ENCODE peak calls at places on chromosomes 2 and 18, in five cellular contexts. X is Peyer's patch, U is Calu3, E is foreskin keratinocyte, T is A673. Y is an unnamed sample.

GRCh38 chr18:22335644-22336275 is 82.0 kb downstream of the CTAGE1 start:
- DNase-seq in X (peak; percentile 77), U (peak; percentile 51), E (no peak), T (no peak), Y (peak; percentile 30)

GRCh38 chr2:48070415-48070814 is 164.1 kb upstream of the FBXO11 start:
- DNase-seq in X (no peak), U (no peak), E (no peak), T (no peak), Y (no peak)

GRCh38 chr18:23992941-23993280 is 21.6 kb upstream of the TTC39C start:
- DNase-seq in X (no peak), U (no peak), E (no peak), T (no peak), Y (no peak)

GRCh38 chr2:236341721-236342120 is 77.5 kb upstream of the ASB18 start:
- DNase-seq in X (no peak), U (no peak), E (no peak), T (no peak), Y (no peak)

GRCh38 chr2:229445013-229445412 is 173.9 kb upstream of the PID1 start:
- DNase-seq in X (peak; percentile 61), U (peak; percentile 68), E (peak; percentile 87), T (no peak), Y (no peak)

GRCh38 chr2:36587556-36587955 is 10.4 kb downstream of the FEZ2 start:
- DNase-seq in X (no peak), U (no peak), E (no peak), T (no peak), Y (no peak)

GRCh38 chr18:8298186-8298585 is 311.1 kb upstream of the RAB12 start:
- DNase-seq in X (no peak), U (no peak), E (no peak), T (no peak), Y (no peak)

GRCh38 chr2:96816836-96817702 is 1.0 kb downstream of the CNNM3 start:
- DNase-seq in X (no peak), U (peak; percentile 14), E (no peak), T (peak; percentile 29), Y (no peak)

GRCh38 chr2:96924775-96925747 is 55.2 kb upstream of the SEMA4C start:
- DNase-seq in X (no peak), U (no peak), E (no peak), T (no peak), Y (no peak)

DNA sequence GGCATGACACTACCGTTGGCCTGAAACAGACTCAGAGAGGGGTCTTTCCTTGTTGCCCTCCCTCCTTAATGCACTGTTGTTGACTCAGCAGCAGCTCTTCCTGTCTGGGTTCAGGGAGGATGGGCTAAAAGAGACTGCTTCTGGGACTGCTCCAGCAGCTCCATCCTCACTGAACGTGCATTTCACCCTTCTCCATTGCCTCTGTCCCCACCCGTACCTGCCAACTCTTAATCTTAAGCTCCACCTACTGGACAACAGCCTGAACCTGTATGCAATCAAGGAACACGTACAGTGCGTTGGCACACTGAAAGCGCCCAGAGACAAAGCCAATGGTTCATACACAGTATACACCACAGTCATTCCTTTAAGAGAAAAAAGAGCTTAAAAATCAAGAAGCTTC is 230.8 kb upstream of the RAB6C start:
- DNase-seq in X (no peak), U (no peak), E (no peak), T (peak; percentile 54), Y (no peak)
- TF ChIP-seq CTCF in X (no peak), U (no peak), E (peak; percentile 58), T (peak; percentile 34), Y (no peak)

GRCh38 chr18:74290831-74291770 is 662 bp downstream of the CYB5A start:
- DNase-seq in X (peak; percentile 76), U (peak; percentile 74), E (peak; percentile 41), T (no peak), Y (no peak)
- TF ChIP-seq CTCF in X (peak; percentile 46), U (peak; percentile 17), E (peak; percentile 65), T (no peak), Y (no peak)

DNA sequence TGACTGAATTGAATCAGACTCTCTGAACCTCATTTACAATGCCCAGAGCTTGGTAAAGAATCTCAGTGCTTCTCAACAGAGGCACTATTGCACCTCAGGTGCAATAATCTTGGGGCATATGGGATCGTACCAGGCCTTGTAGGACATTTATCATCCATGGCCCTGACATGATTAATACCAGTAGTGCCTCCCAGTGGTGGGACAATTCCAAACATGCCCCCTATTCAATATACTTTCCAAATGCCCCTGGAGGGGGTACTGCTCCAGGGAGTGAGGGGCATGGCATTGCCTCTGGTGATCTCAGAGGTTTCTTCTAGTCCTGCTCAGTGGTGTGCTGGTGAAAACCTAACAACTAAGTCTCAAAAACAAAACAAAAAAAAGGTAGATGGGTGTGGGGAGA is 174.9 kb upstream of the SMAD2 start:
- DNase-seq in X (no peak), U (no peak), E (no peak), T (no peak), Y (no peak)
- TF ChIP-seq CTCF in X (peak; percentile 43), U (no peak), E (peak; percentile 55), T (no peak), Y (no peak)

GRCh38 chr2:3462493-3463104 is 56.7 kb downstream of the ADI1 start:
- DNase-seq in X (peak; percentile 49), U (no peak), E (no peak), T (no peak), Y (no peak)
- TF ChIP-seq CTCF in X (no peak), U (no peak), E (no peak), T (peak; percentile 24), Y (peak; percentile 55)

GRCh38 chr2:240567872-240568677 is at the start of gene RNPEPL1:
- DNase-seq in X (peak; percentile 72), U (peak; percentile 64), E (no peak), T (peak; percentile 59), Y (peak; percentile 51)
- TF ChIP-seq CTCF in X (peak; percentile 22), U (no peak), E (no peak), T (no peak), Y (no peak)

Y was measured in endothelial cell.